ENCODE peak calls at places on chromosome 1, in five cellular contexts. One of them, this sample, is unnamed.
A peak's percentile ranks its signal among the peaks of the same experiment; 100 is the strongest.

GRCh38 chr1:5235355-5235899 is 581.0 kb downstream of the AJAP1 start:
- DNase-seq in upper lobe of right lung: no peak
- DNase-seq in uterus: no peak
- DNase-seq in mammary epithelial cell: no peak
- DNase-seq in kidney: no peak
- DNase-seq in this sample: no peak

GRCh38 chr1:162899422-162900168 is 38.6 kb upstream of the CCDC190 start:
- DNase-seq in mammary epithelial cell: peak; percentile 92
- DNase-seq in uterus: no peak
- DNase-seq in upper lobe of right lung: no peak
- DNase-seq in kidney: no peak
- DNase-seq in this sample: no peak

GRCh38 chr1:47612816-47613215 is 175.0 kb downstream of the FOXD2 start:
- DNase-seq in upper lobe of right lung: no peak
- DNase-seq in kidney: no peak
- DNase-seq in mammary epithelial cell: no peak
- DNase-seq in uterus: no peak
- DNase-seq in this sample: no peak

GRCh38 chr1:220170836-220171526 is 77.0 kb downstream of the IARS2 start:
- DNase-seq in uterus: no peak
- DNase-seq in kidney: no peak
- DNase-seq in mammary epithelial cell: no peak
- DNase-seq in upper lobe of right lung: no peak
- DNase-seq in this sample: no peak

GRCh38 chr1:204336642-204337041 is 23.1 kb downstream of the PLEKHA6 start:
- DNase-seq in upper lobe of right lung: no peak
- DNase-seq in uterus: no peak
- DNase-seq in kidney: no peak
- DNase-seq in mammary epithelial cell: no peak
- DNase-seq in this sample: no peak

GRCh38 chr1:234778215-234779159 is 168.5 kb upstream of the IRF2BP2 start:
- DNase-seq in mammary epithelial cell: no peak
- DNase-seq in kidney: peak; percentile 87
- DNase-seq in upper lobe of right lung: peak; percentile 68
- DNase-seq in uterus: no peak
- DNase-seq in this sample: peak; percentile 84

GRCh38 chr1:186812560-186812959 is 16.2 kb upstream of the PLA2G4A start:
- DNase-seq in mammary epithelial cell: peak; percentile 8
- DNase-seq in upper lobe of right lung: no peak
- DNase-seq in uterus: no peak
- DNase-seq in kidney: no peak
- DNase-seq in this sample: no peak

GRCh38 chr1:155996166-155996565 is 17.8 kb upstream of the ARHGEF2 start:
- DNase-seq in upper lobe of right lung: no peak
- DNase-seq in uterus: no peak
- DNase-seq in kidney: no peak
- DNase-seq in mammary epithelial cell: no peak
- DNase-seq in this sample: no peak

GRCh38 chr1:236841341-236841740 is 46.2 kb downstream of the MTR start:
- DNase-seq in upper lobe of right lung: no peak
- DNase-seq in mammary epithelial cell: no peak
- DNase-seq in kidney: no peak
- DNase-seq in uterus: no peak
- DNase-seq in this sample: no peak

GRCh38 chr1:41850029-41850428 is 68.7 kb downstream of the HIVEP3 start:
- DNase-seq in uterus: no peak
- DNase-seq in mammary epithelial cell: peak; percentile 21
- DNase-seq in upper lobe of right lung: no peak
- DNase-seq in kidney: no peak
- DNase-seq in this sample: no peak

GRCh38 chr1:41849211-41849759 is 69.4 kb downstream of the HIVEP3 start:
- DNase-seq in kidney: no peak
- DNase-seq in upper lobe of right lung: no peak
- DNase-seq in mammary epithelial cell: peak; percentile 19
- DNase-seq in uterus: no peak
- DNase-seq in this sample: no peak

GRCh38 chr1:41852091-41852490 is 66.6 kb downstream of the HIVEP3 start:
- DNase-seq in mammary epithelial cell: no peak
- DNase-seq in uterus: no peak
- DNase-seq in kidney: no peak
- DNase-seq in upper lobe of right lung: no peak
- DNase-seq in this sample: no peak

GRCh38 chr1:41853907-41854306 is 64.8 kb downstream of the HIVEP3 start:
- DNase-seq in upper lobe of right lung: no peak
- DNase-seq in uterus: no peak
- DNase-seq in mammary epithelial cell: no peak
- DNase-seq in kidney: no peak
- DNase-seq in this sample: no peak

GRCh38 chr1:41851589-41851988 is 67.1 kb downstream of the HIVEP3 start:
- DNase-seq in mammary epithelial cell: peak; percentile 80
- DNase-seq in uterus: no peak
- DNase-seq in kidney: no peak
- DNase-seq in upper lobe of right lung: no peak
- DNase-seq in this sample: no peak
- H3K4me1 ChIP-seq in mammary epithelial cell: peaks cover 49% of the 10 kb centered on the region
- H3K4me1 ChIP-seq in uterus: no peaks in the 10 kb centered on the region
- H3K4me1 ChIP-seq in kidney: no peaks in the 10 kb centered on the region
- H3K4me1 ChIP-seq in upper lobe of right lung: peaks cover 26% of the 10 kb centered on the region
- H3K4me1 ChIP-seq in this sample: peaks cover 10% of the 10 kb centered on the region

GRCh38 chr1:93525431-93525830 is 77.5 kb downstream of the FNBP1L start:
- DNase-seq in upper lobe of right lung: no peak
- DNase-seq in mammary epithelial cell: peak; percentile 44
- DNase-seq in kidney: no peak
- DNase-seq in uterus: no peak
- DNase-seq in this sample: no peak

GRCh38 chr1:93532780-93533378 is 85.0 kb downstream of the FNBP1L start:
- DNase-seq in mammary epithelial cell: no peak
- DNase-seq in uterus: no peak
- DNase-seq in upper lobe of right lung: no peak
- DNase-seq in kidney: no peak
- DNase-seq in this sample: no peak

GRCh38 chr1:93526431-93526830 is 78.5 kb downstream of the FNBP1L start:
- DNase-seq in uterus: no peak
- DNase-seq in kidney: no peak
- DNase-seq in mammary epithelial cell: no peak
- DNase-seq in upper lobe of right lung: no peak
- DNase-seq in this sample: no peak

GRCh38 chr1:93531193-93531592 is 83.3 kb downstream of the FNBP1L start:
- DNase-seq in kidney: no peak
- DNase-seq in uterus: no peak
- DNase-seq in mammary epithelial cell: no peak
- DNase-seq in upper lobe of right lung: no peak
- DNase-seq in this sample: no peak

GRCh38 chr1:93528416-93528815 is 80.5 kb downstream of the FNBP1L start:
- DNase-seq in mammary epithelial cell: no peak
- DNase-seq in kidney: no peak
- DNase-seq in upper lobe of right lung: no peak
- DNase-seq in uterus: no peak
- DNase-seq in this sample: no peak
- H3K27ac ChIP-seq in mammary epithelial cell: no peak overlapping the region
- H3K27ac ChIP-seq in kidney: no peak overlapping the region
- H3K27ac ChIP-seq in upper lobe of right lung: no peak overlapping the region
- H3K27ac ChIP-seq in uterus: no peak overlapping the region
- H3K27ac ChIP-seq in this sample: no peak overlapping the region

DNA sequence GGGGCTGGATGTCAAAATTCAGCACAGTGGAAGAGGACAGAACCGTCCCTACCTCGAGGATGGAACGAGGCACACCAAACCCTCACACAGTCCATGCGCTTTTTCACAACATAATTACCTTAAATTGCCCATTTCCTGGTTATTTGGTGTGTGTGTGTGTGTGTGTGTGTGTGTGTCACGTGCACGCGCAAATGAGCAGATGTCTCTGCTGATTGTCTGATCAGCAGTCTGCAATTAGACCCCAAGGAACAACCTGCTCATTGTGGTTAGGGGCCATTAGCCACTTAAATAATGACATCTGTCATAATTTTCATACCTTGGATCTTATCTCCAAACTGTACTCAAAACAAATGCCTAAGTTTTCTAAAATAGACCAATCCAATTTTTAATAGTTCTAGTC is 23.2 kb downstream of the AVPR1B start:
- DNase-seq in uterus: no peak
- DNase-seq in kidney: no peak
- DNase-seq in mammary epithelial cell: no peak
- DNase-seq in upper lobe of right lung: no peak
- DNase-seq in this sample: no peak
- H3K4me3 ChIP-seq in uterus: no peak overlapping the region
- H3K4me3 ChIP-seq in kidney: no peak overlapping the region
- H3K4me3 ChIP-seq in mammary epithelial cell: no peak overlapping the region
- H3K4me3 ChIP-seq in upper lobe of right lung: no peak overlapping the region
- H3K4me3 ChIP-seq in this sample: no peak overlapping the region

DNA sequence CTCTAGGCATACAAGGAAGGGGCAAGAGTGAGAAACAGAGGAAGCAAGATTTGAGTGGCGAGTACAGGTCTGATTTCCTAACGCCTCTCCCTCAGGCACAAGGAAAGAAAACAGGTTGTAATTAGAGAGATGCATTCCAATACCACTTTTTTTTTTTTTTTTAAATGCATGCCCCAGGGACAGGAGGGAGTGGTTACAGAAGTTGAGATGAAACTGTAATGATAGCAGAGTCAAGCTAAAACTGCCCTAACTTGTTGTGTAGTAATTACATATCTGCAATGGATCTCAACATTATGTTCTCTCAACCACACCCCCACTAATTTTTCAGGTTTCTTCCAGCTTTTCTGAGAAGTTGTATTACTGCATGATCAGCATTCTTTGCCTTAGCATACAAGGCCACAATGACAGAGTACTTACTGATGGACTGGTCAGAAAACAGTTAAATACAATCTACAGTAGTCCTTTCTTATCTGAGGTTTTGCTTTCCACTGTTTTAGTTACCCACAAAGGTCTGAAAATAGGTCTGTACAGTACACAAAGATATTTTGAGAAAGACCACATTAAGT is 5.5 kb downstream of the ETV3 start:
- DNase-seq in upper lobe of right lung: no peak
- DNase-seq in mammary epithelial cell: peak; percentile 84
- DNase-seq in uterus: no peak
- DNase-seq in kidney: no peak
- DNase-seq in this sample: no peak
- H3K4me1 ChIP-seq in upper lobe of right lung: peaks cover 37% of the 10 kb centered on the region
- H3K4me1 ChIP-seq in mammary epithelial cell: peaks cover 49% of the 10 kb centered on the region
- H3K4me1 ChIP-seq in uterus: no peaks in the 10 kb centered on the region
- H3K4me1 ChIP-seq in kidney: peaks cover 10% of the 10 kb centered on the region
- H3K4me1 ChIP-seq in this sample: peaks cover 33% of the 10 kb centered on the region

GRCh38 chr1:183881387-183882084 is 76.6 kb downstream of the RGL1 start:
- DNase-seq in kidney: peak; percentile 86
- DNase-seq in mammary epithelial cell: peak; percentile 63
- DNase-seq in uterus: no peak
- DNase-seq in upper lobe of right lung: peak; percentile 75
- DNase-seq in this sample: peak; percentile 83
- H3K27ac ChIP-seq in kidney: no peak overlapping the region
- H3K27ac ChIP-seq in mammary epithelial cell: no peak overlapping the region
- H3K27ac ChIP-seq in uterus: peak overlapping the region; percentile 58
- H3K27ac ChIP-seq in upper lobe of right lung: peak overlapping the region; percentile 70
- H3K27ac ChIP-seq in this sample: peak overlapping the region; percentile 79

This sample was measured in left lung.